ENCODE peak calls at places on chromosomes 7 and 10, in six cellular contexts. One of them, this sample, is unnamed.
A peak's percentile ranks its signal among the peaks of the same experiment; 100 is the strongest.

GRCh38 chr10:24642921-24643678 is 80.6 kb downstream of the ARHGAP21 start:
- DNase-seq in neural progenitor cell: peak; percentile 16
- DNase-seq in PC-3: peak; percentile 88
- DNase-seq in GM23248: peak; percentile 90
- DNase-seq in GM23338: peak; percentile 63
- DNase-seq in HCT116: peak; percentile 71
- DNase-seq in this sample: peak; percentile 73

GRCh38 chr7:2785071-2785500 is 59.0 kb downstream of the GNA12 start:
- DNase-seq in neural progenitor cell: no peak
- DNase-seq in PC-3: no peak
- DNase-seq in GM23248: peak; percentile 31
- DNase-seq in GM23338: no peak
- DNase-seq in HCT116: no peak
- DNase-seq in this sample: no peak

GRCh38 chr7:75599244-75599771 is 107.2 kb downstream of the SPDYE5 start:
- DNase-seq in neural progenitor cell: peak; percentile 66
- DNase-seq in PC-3: no peak
- DNase-seq in GM23248: no peak
- DNase-seq in GM23338: peak; percentile 64
- DNase-seq in HCT116: no peak
- DNase-seq in this sample: no peak

GRCh38 chr7:107597953-107598352 is 17.9 kb downstream of the BCAP29 start:
- DNase-seq in neural progenitor cell: no peak
- DNase-seq in PC-3: no peak
- DNase-seq in GM23248: no peak
- DNase-seq in GM23338: no peak
- DNase-seq in HCT116: no peak
- DNase-seq in this sample: no peak

GRCh38 chr7:372939-373791 is 83.2 kb downstream of the FOXL3 start:
- DNase-seq in neural progenitor cell: peak; percentile 62
- DNase-seq in PC-3: no peak
- DNase-seq in GM23248: no peak
- DNase-seq in GM23338: no peak
- DNase-seq in HCT116: no peak
- DNase-seq in this sample: peak; percentile 80

GRCh38 chr10:48503293-48503911 is 101.5 kb downstream of the ARHGAP22 start:
- DNase-seq in neural progenitor cell: no peak
- DNase-seq in PC-3: no peak
- DNase-seq in GM23248: no peak
- DNase-seq in GM23338: no peak
- DNase-seq in HCT116: no peak
- DNase-seq in this sample: no peak

GRCh38 chr10:119206603-119207366 is 586 bp upstream of the GRK5 start:
- DNase-seq in neural progenitor cell: peak; percentile 91
- DNase-seq in PC-3: peak; percentile 68
- DNase-seq in GM23248: peak; percentile 92
- DNase-seq in GM23338: peak; percentile 76
- DNase-seq in HCT116: no peak
- DNase-seq in this sample: peak; percentile 90

GRCh38 chr7:37320840-37321468 is 127.7 kb downstream of the ELMO1 start:
- DNase-seq in neural progenitor cell: no peak
- DNase-seq in PC-3: no peak
- DNase-seq in GM23248: no peak
- DNase-seq in GM23338: no peak
- DNase-seq in HCT116: no peak
- DNase-seq in this sample: peak; percentile 14

GRCh38 chr10:43254881-43255643 is 11.8 kb downstream of the RASGEF1A start:
- DNase-seq in neural progenitor cell: no peak
- DNase-seq in PC-3: no peak
- DNase-seq in GM23248: no peak
- DNase-seq in GM23338: no peak
- DNase-seq in HCT116: no peak
- DNase-seq in this sample: no peak

DNA sequence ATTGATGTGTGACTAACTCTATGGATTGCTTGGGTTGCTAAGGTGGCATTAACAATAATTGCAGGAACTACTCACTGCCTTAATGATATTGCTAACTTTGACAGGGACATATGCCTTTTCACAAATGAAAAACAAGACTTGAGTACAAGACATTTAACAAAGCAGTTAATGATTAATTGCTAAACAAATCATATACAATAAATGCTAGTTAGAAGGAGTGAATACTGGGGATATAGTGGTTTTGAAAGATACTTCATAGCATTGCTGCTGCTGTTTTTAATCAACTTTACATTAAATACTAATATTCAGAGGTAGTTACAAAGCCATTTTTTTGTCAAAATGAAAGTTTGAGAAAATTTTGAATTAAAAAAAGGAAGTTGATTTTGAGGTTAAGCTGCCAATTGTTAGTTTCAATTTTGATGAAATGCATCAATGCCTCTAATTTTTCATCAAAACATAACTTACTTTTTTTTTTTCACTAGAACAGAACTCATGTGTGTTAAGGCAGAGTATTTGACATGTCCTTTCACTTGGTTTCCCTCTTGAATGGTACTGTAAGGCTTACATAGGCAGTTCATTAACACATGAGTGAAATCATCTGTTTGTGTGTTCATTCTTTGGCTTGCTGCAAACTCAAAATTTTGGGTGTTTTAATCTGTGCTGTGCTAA is 106.2 kb upstream of the SEMA3D start:
- DNase-seq in neural progenitor cell: no peak
- DNase-seq in PC-3: no peak
- DNase-seq in GM23248: no peak
- DNase-seq in GM23338: no peak
- DNase-seq in HCT116: no peak
- DNase-seq in this sample: no peak
- TF ChIP-seq EZH2phosphoT487 in neural progenitor cell: no peak
- TF ChIP-seq EZH2phosphoT487 in PC-3: no peak
- TF ChIP-seq EZH2phosphoT487 in GM23248: no peak
- TF ChIP-seq EZH2phosphoT487 in GM23338: no peak
- TF ChIP-seq EZH2phosphoT487 in HCT116: no peak
- TF ChIP-seq EZH2phosphoT487 in this sample: no peak

DNA sequence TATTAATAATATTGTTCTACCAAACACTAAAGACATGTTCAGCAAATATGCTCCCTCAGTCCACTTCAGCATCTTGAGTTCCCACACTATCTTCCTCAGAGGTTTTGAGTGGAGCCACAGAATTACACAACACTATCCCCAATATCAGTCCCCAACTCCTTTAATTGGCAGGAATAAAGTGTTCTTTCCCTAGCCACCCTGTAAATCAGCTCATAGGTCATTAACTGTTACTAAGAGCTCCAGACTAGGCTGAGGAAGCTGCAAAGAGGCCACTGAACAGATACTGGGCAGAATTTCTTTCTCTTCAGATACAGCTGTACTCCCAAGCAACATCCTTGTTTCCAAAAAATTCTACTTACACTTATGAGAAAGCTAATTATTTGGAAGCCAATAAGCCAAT is 11.6 kb upstream of the KAT6B start:
- DNase-seq in neural progenitor cell: no peak
- DNase-seq in PC-3: no peak
- DNase-seq in GM23248: no peak
- DNase-seq in GM23338: no peak
- DNase-seq in HCT116: no peak
- DNase-seq in this sample: no peak
- H3K4me2 ChIP-seq in neural progenitor cell: no peak overlapping the region
- H3K4me2 ChIP-seq in PC-3: no peak overlapping the region
- H3K4me2 ChIP-seq in GM23248: no peak overlapping the region
- H3K4me2 ChIP-seq in GM23338: no peak overlapping the region
- H3K4me2 ChIP-seq in HCT116: no peak overlapping the region
- H3K4me2 ChIP-seq in this sample: no peak overlapping the region

GRCh38 chr7:158991824-158992621 is 135.7 kb downstream of the DYNC2I1 start:
- DNase-seq in neural progenitor cell: no peak
- DNase-seq in PC-3: no peak
- DNase-seq in GM23248: no peak
- DNase-seq in GM23338: peak; percentile 27
- DNase-seq in HCT116: no peak
- DNase-seq in this sample: peak; percentile 55
- TF ChIP-seq EZH2 in neural progenitor cell: peak; percentile 73
- TF ChIP-seq EZH2 in PC-3: no peak
- TF ChIP-seq EZH2 in GM23248: no peak
- TF ChIP-seq EZH2 in GM23338: no peak
- TF ChIP-seq EZH2 in HCT116: no peak
- TF ChIP-seq EZH2 in this sample: no peak

GRCh38 chr10:90817173-90817889 is 40.5 kb downstream of the HTR7 start:
- DNase-seq in neural progenitor cell: no peak
- DNase-seq in PC-3: no peak
- DNase-seq in GM23248: no peak
- DNase-seq in GM23338: no peak
- DNase-seq in HCT116: no peak
- DNase-seq in this sample: no peak
- TF ChIP-seq EZH2phosphoT487 in neural progenitor cell: no peak
- TF ChIP-seq EZH2phosphoT487 in PC-3: no peak
- TF ChIP-seq EZH2phosphoT487 in GM23248: no peak
- TF ChIP-seq EZH2phosphoT487 in GM23338: no peak
- TF ChIP-seq EZH2phosphoT487 in HCT116: no peak
- TF ChIP-seq EZH2phosphoT487 in this sample: no peak

This sample was measured in hepatocyte.